ENCODE peak calls at places on chromosomes 4 and X, in five cellular contexts. One of them, this sample, is unnamed.
A peak's percentile ranks its signal among the peaks of the same experiment; 100 is the strongest.

GRCh38 chr4:19945979-19946380 is 305.7 kb upstream of the SLIT2 start:
- DNase-seq in PC-3: peak; percentile 87
- DNase-seq in hepatocyte: peak; percentile 19
- DNase-seq in cardiac fibroblast: peak; percentile 98
- DNase-seq in psoas muscle: no peak
- DNase-seq in this sample: no peak

GRCh38 chr4:1337376-1337831 is 9.6 kb upstream of the UVSSA start:
- DNase-seq in PC-3: peak; percentile 52
- DNase-seq in hepatocyte: peak; percentile 51
- DNase-seq in cardiac fibroblast: no peak
- DNase-seq in psoas muscle: no peak
- DNase-seq in this sample: no peak

GRCh38 chrX:3651272-3651671 is 62.2 kb downstream of the PRKX start:
- DNase-seq in PC-3: peak; percentile 40
- DNase-seq in hepatocyte: peak; percentile 46
- DNase-seq in cardiac fibroblast: peak; percentile 56
- DNase-seq in psoas muscle: no peak
- DNase-seq in this sample: no peak

GRCh38 chr4:155722816-155723499 is 35.9 kb upstream of the GUCY1B1 start:
- DNase-seq in PC-3: peak; percentile 35
- DNase-seq in hepatocyte: no peak
- DNase-seq in cardiac fibroblast: peak; percentile 9
- DNase-seq in psoas muscle: no peak
- DNase-seq in this sample: no peak

GRCh38 chr4:170089274-170089742 is 448 bp downstream of the AADAT start:
- DNase-seq in PC-3: peak; percentile 27
- DNase-seq in hepatocyte: peak; percentile 64
- DNase-seq in cardiac fibroblast: peak; percentile 52
- DNase-seq in psoas muscle: no peak
- DNase-seq in this sample: no peak

GRCh38 chr4:153519677-153520076 is 53.5 kb downstream of the TMEM131L start:
- DNase-seq in PC-3: no peak
- DNase-seq in hepatocyte: no peak
- DNase-seq in cardiac fibroblast: no peak
- DNase-seq in psoas muscle: no peak
- DNase-seq in this sample: no peak

GRCh38 chrX:149060921-149061320 is 444.2 kb downstream of the IDS start:
- DNase-seq in PC-3: no peak
- DNase-seq in hepatocyte: no peak
- DNase-seq in cardiac fibroblast: peak; percentile 49
- DNase-seq in psoas muscle: no peak
- DNase-seq in this sample: no peak

GRCh38 chr4:186037692-186038658 is 31.0 kb upstream of the TLR3 start:
- DNase-seq in PC-3: peak; percentile 80
- DNase-seq in hepatocyte: peak; percentile 83
- DNase-seq in cardiac fibroblast: peak; percentile 93
- DNase-seq in psoas muscle: no peak
- DNase-seq in this sample: peak; percentile 52

GRCh38 chr4:7557447-7557846 is 122.7 kb upstream of the PSAPL1 start:
- DNase-seq in PC-3: peak; percentile 84
- DNase-seq in hepatocyte: peak; percentile 61
- DNase-seq in cardiac fibroblast: peak; percentile 39
- DNase-seq in psoas muscle: no peak
- DNase-seq in this sample: no peak

GRCh38 chr4:41178372-41179085 is 35.8 kb downstream of the APBB2 start:
- DNase-seq in PC-3: peak; percentile 80
- DNase-seq in hepatocyte: no peak
- DNase-seq in cardiac fibroblast: peak; percentile 97
- DNase-seq in psoas muscle: no peak
- DNase-seq in this sample: no peak

GRCh38 chr4:138911903-138912713 is 103.5 kb upstream of the NOCT start:
- DNase-seq in PC-3: peak; percentile 61
- DNase-seq in hepatocyte: peak; percentile 47
- DNase-seq in cardiac fibroblast: no peak
- DNase-seq in psoas muscle: no peak
- DNase-seq in this sample: no peak

GRCh38 chr4:95212692-95213091 is 336.1 kb downstream of the UNC5C start:
- DNase-seq in PC-3: no peak
- DNase-seq in hepatocyte: no peak
- DNase-seq in cardiac fibroblast: no peak
- DNase-seq in psoas muscle: no peak
- DNase-seq in this sample: no peak

GRCh38 chrX:131830400-131831184 is 192.5 kb upstream of the STK26 start:
- DNase-seq in PC-3: peak; percentile 71
- DNase-seq in hepatocyte: peak; percentile 71
- DNase-seq in cardiac fibroblast: peak; percentile 88
- DNase-seq in psoas muscle: peak; percentile 55
- DNase-seq in this sample: no peak

GRCh38 chr4:169372791-169373190 is 102.0 kb upstream of the SH3RF1 start:
- DNase-seq in PC-3: no peak
- DNase-seq in hepatocyte: no peak
- DNase-seq in cardiac fibroblast: peak; percentile 18
- DNase-seq in psoas muscle: no peak
- DNase-seq in this sample: no peak

GRCh38 chr4:25486171-25486570 is 109.1 kb downstream of the ANAPC4 start:
- DNase-seq in PC-3: peak; percentile 50
- DNase-seq in hepatocyte: no peak
- DNase-seq in cardiac fibroblast: peak; percentile 68
- DNase-seq in psoas muscle: no peak
- DNase-seq in this sample: no peak

GRCh38 chrX:65745992-65746391 is 78.5 kb downstream of the MSN start:
- DNase-seq in PC-3: peak; percentile 13
- DNase-seq in hepatocyte: no peak
- DNase-seq in cardiac fibroblast: no peak
- DNase-seq in psoas muscle: no peak
- DNase-seq in this sample: no peak
- TF ChIP-seq CTCF in PC-3: peak; percentile 43
- TF ChIP-seq CTCF in hepatocyte: peak; percentile 37
- TF ChIP-seq CTCF in cardiac fibroblast: peak; percentile 3
- TF ChIP-seq CTCF in psoas muscle: no peak
- TF ChIP-seq CTCF in this sample: no peak

DNA sequence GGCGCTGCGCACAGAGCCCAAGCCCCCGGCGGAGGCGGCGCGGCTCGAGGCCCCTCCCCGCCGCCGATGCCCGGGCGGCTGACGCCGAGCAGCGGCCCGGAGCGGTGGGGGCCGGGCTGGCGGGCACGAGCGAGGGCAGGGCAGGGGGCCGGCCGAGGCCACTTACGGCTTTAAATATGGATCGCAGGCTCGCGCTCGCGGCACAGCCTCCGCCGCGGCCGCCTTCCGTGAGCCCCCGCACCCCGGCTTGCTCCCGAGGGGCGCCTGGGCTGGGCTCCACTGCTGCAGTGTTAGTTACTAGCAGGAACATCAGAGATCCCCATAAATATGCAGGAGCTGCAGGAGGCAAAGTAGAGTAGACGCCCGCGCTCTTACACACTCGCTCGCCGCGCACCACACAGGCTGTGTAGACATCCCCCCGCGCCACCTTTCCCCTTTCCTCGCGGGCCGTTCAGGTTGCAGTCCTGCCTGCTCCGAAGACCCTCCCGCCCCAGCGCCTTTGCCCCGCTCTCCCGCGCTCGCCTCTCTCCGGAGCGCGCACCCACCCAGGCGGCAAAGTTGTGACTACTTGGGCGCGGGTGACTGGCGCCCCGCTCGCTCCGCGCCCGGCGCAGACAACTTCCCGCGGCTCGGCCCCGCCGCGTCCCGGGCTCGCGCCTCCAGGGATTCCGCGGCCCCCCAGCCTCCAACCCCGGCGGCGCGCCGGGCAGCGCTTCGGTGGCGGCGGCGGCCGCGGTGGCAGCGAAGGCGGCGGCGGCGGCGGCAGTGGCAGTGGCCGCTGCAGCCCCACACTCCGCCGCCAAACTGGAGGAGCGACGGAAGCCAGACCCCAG is 152.0 kb upstream of the SLC4A4 start:
- DNase-seq in PC-3: peak; percentile 52
- DNase-seq in hepatocyte: peak; percentile 78
- DNase-seq in cardiac fibroblast: peak; percentile 47
- DNase-seq in psoas muscle: peak; percentile 47
- DNase-seq in this sample: no peak
- TF ChIP-seq CTCF in PC-3: no peak
- TF ChIP-seq CTCF in hepatocyte: no peak
- TF ChIP-seq CTCF in cardiac fibroblast: no peak
- TF ChIP-seq CTCF in psoas muscle: no peak
- TF ChIP-seq CTCF in this sample: no peak

DNA sequence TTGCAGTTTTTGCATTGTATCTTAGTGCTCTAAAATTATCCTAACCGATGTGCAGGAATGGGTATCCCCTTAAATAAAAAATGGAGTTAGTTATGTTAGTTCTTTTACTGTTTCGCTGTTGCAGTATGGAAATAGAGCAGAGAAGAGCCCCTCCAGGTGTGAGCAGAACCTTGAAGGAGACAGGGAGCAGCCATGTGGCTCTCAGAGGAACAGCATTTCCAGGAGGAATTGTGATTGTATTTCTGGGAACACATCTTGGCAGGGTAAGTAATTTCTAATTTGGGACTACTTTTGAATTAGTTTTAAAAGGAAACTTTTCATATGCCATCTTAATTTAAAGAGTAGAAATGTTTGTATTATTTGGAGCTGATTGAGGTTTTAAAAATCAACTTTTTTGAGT is 5.3 kb upstream of the CCDC158 start:
- DNase-seq in PC-3: peak; percentile 22
- DNase-seq in hepatocyte: no peak
- DNase-seq in cardiac fibroblast: no peak
- DNase-seq in psoas muscle: no peak
- DNase-seq in this sample: no peak
- TF ChIP-seq CTCF in PC-3: peak; percentile 48
- TF ChIP-seq CTCF in hepatocyte: peak; percentile 34
- TF ChIP-seq CTCF in cardiac fibroblast: no peak
- TF ChIP-seq CTCF in psoas muscle: no peak
- TF ChIP-seq CTCF in this sample: peak; percentile 33

GRCh38 chrX:27254663-27255062 is 208.5 kb downstream of the PPP4R3C start:
- DNase-seq in PC-3: no peak
- DNase-seq in hepatocyte: no peak
- DNase-seq in cardiac fibroblast: no peak
- DNase-seq in psoas muscle: no peak
- DNase-seq in this sample: no peak

GRCh38 chrX:27251369-27251768 is 211.8 kb downstream of the PPP4R3C start:
- DNase-seq in PC-3: no peak
- DNase-seq in hepatocyte: no peak
- DNase-seq in cardiac fibroblast: no peak
- DNase-seq in psoas muscle: no peak
- DNase-seq in this sample: no peak
- TF ChIP-seq CTCF in PC-3: no peak
- TF ChIP-seq CTCF in hepatocyte: no peak
- TF ChIP-seq CTCF in cardiac fibroblast: no peak
- TF ChIP-seq CTCF in psoas muscle: no peak
- TF ChIP-seq CTCF in this sample: no peak

This sample was measured in D721Med.